ENCODE peak calls at places on chromosomes 7 and 10, in ten cellular contexts. One of them, this sample, is unnamed. For H3K36me3, the result is how much of the 10 kb centered on the place peaks cover.

GRCh38 chr7:146557971-146558469 is 441.4 kb downstream of the CNTNAP2 start:
- DNase-seq in tibial artery: no peak
- DNase-seq in keratinocyte: no peak
- DNase-seq in left ventricle myocardium inferior: no peak
- DNase-seq in CD8-positive, alpha-beta T cell: no peak
- DNase-seq in stomach: no peak
- DNase-seq in adrenal gland: no peak
- DNase-seq in endothelial cell of umbilical vein: no peak
- DNase-seq in right atrium auricular region: no peak
- DNase-seq in hepatocyte: no peak
- DNase-seq in this sample: no peak

GRCh38 chr7:36303202-36304098 is 86.2 kb upstream of the ANLN start:
- DNase-seq in left ventricle myocardium inferior: peak
- DNase-seq in adrenal gland: peak
- DNase-seq in endothelial cell of umbilical vein: peak
- DNase-seq in CD8-positive, alpha-beta T cell: no peak
- DNase-seq in tibial artery: peak
- DNase-seq in keratinocyte: no peak
- DNase-seq in right atrium auricular region: peak
- DNase-seq in hepatocyte: peak
- DNase-seq in stomach: peak
- DNase-seq in this sample: peak

GRCh38 chr10:70672165-70672992 is at the start of gene ADAMTS14:
- DNase-seq in left ventricle myocardium inferior: peak
- DNase-seq in tibial artery: no peak
- DNase-seq in hepatocyte: peak
- DNase-seq in adrenal gland: peak
- DNase-seq in keratinocyte: no peak
- DNase-seq in right atrium auricular region: no peak
- DNase-seq in stomach: no peak
- DNase-seq in endothelial cell of umbilical vein: no peak
- DNase-seq in CD8-positive, alpha-beta T cell: no peak
- DNase-seq in this sample: no peak

GRCh38 chr10:34576789-34577188 is 238.3 kb downstream of the PARD3 start:
- DNase-seq in endothelial cell of umbilical vein: no peak
- DNase-seq in tibial artery: no peak
- DNase-seq in CD8-positive, alpha-beta T cell: no peak
- DNase-seq in keratinocyte: no peak
- DNase-seq in left ventricle myocardium inferior: no peak
- DNase-seq in right atrium auricular region: no peak
- DNase-seq in hepatocyte: no peak
- DNase-seq in stomach: no peak
- DNase-seq in adrenal gland: no peak
- DNase-seq in this sample: no peak

GRCh38 chr10:4770766-4771553 is 55.0 kb upstream of the AKR1E2 start:
- DNase-seq in hepatocyte: peak
- DNase-seq in endothelial cell of umbilical vein: peak
- DNase-seq in left ventricle myocardium inferior: no peak
- DNase-seq in adrenal gland: no peak
- DNase-seq in tibial artery: no peak
- DNase-seq in right atrium auricular region: no peak
- DNase-seq in keratinocyte: peak
- DNase-seq in CD8-positive, alpha-beta T cell: no peak
- DNase-seq in stomach: no peak
- DNase-seq in this sample: peak

GRCh38 chr10:68223535-68224165 is 8.3 kb downstream of the ATOH7 start:
- DNase-seq in keratinocyte: no peak
- DNase-seq in tibial artery: no peak
- DNase-seq in hepatocyte: peak
- DNase-seq in CD8-positive, alpha-beta T cell: no peak
- DNase-seq in adrenal gland: no peak
- DNase-seq in left ventricle myocardium inferior: no peak
- DNase-seq in stomach: no peak
- DNase-seq in endothelial cell of umbilical vein: no peak
- DNase-seq in right atrium auricular region: no peak
- DNase-seq in this sample: no peak

GRCh38 chr10:86744067-86744725 is 12.2 kb upstream of the BMPR1A start:
- DNase-seq in adrenal gland: no peak
- DNase-seq in CD8-positive, alpha-beta T cell: no peak
- DNase-seq in hepatocyte: no peak
- DNase-seq in keratinocyte: no peak
- DNase-seq in stomach: no peak
- DNase-seq in tibial artery: peak
- DNase-seq in right atrium auricular region: no peak
- DNase-seq in left ventricle myocardium inferior: no peak
- DNase-seq in endothelial cell of umbilical vein: no peak
- DNase-seq in this sample: no peak

GRCh38 chr7:67875558-67875957 is 878.9 kb downstream of the TYW1 start:
- DNase-seq in left ventricle myocardium inferior: no peak
- DNase-seq in hepatocyte: no peak
- DNase-seq in stomach: no peak
- DNase-seq in adrenal gland: no peak
- DNase-seq in CD8-positive, alpha-beta T cell: no peak
- DNase-seq in keratinocyte: no peak
- DNase-seq in tibial artery: no peak
- DNase-seq in endothelial cell of umbilical vein: no peak
- DNase-seq in right atrium auricular region: no peak
- DNase-seq in this sample: no peak

GRCh38 chr10:119006451-119007210 is 22.9 kb upstream of the NANOS1 start:
- DNase-seq in stomach: peak
- DNase-seq in endothelial cell of umbilical vein: peak
- DNase-seq in adrenal gland: peak
- DNase-seq in right atrium auricular region: peak
- DNase-seq in hepatocyte: peak
- DNase-seq in CD8-positive, alpha-beta T cell: no peak
- DNase-seq in keratinocyte: no peak
- DNase-seq in left ventricle myocardium inferior: no peak
- DNase-seq in tibial artery: peak
- DNase-seq in this sample: peak

DNA sequence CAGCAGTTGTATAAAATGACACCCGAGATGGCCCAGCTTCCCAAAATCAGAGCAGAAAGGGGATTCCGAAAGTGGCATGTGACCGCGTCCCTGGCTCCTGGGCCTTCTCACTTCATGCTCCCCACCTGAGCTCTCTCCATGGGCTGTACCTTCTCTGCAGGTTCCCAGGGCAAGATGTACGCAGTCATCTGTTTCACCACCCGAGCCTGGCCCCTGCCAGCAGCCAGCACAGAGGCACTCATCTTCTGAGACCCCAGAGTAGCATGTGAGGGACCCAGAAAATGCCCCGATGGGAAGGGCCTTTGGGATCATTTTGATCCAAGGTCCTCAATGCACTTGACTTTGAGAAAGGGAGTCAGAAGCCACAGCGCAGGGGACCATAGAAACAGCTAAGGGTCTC is 213.9 kb downstream of the USP6NL start:
- DNase-seq in keratinocyte: no peak
- DNase-seq in CD8-positive, alpha-beta T cell: no peak
- DNase-seq in adrenal gland: no peak
- DNase-seq in stomach: no peak
- DNase-seq in tibial artery: no peak
- DNase-seq in endothelial cell of umbilical vein: no peak
- DNase-seq in right atrium auricular region: no peak
- DNase-seq in hepatocyte: no peak
- DNase-seq in left ventricle myocardium inferior: no peak
- DNase-seq in this sample: no peak
- H3K4me3 ChIP-seq in keratinocyte: no peak
- H3K4me3 ChIP-seq in CD8-positive, alpha-beta T cell: no peak
- H3K4me3 ChIP-seq in adrenal gland: no peak
- H3K4me3 ChIP-seq in stomach: no peak
- H3K4me3 ChIP-seq in tibial artery: no peak
- H3K4me3 ChIP-seq in endothelial cell of umbilical vein: no peak
- H3K4me3 ChIP-seq in right atrium auricular region: no peak
- H3K4me3 ChIP-seq in hepatocyte: no peak
- H3K4me3 ChIP-seq in left ventricle myocardium inferior: no peak
- H3K4me3 ChIP-seq in this sample: no peak

DNA sequence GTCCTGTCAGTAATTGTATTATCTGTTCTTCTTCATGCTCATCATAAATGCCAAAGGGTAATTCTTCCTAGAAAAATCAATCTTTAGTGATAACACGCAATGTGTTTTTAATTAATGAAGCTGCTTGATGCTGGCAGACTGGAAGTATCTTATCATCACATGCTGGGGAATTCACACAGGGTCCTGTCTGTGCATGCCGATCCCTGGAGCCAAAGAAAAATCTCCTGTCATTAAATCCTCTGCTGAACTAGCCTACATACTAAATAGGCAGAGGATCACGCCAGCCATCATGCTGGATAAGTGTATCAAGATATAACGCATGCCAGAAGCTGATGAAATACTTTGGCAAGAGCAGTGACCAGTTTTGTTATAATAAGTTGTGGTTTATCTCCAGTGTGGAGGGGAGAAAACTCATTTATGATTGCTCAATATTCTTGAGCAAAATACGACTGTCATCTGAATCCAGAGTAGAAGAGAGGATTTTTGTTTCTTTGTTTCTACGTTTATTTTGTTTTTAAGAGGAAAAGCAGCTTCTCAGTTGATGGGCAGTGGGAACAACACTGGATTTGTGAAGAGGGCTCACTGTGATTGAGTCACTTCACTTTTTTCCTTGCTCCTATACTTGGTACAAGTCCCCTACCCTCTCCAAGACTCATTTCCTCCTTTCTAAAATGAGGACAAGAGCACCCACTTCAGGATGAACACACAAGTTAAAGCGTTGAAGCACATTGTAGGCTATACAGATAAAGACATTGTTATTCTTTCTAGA is 649.1 kb downstream of the TNS3 start:
- DNase-seq in tibial artery: peak
- DNase-seq in left ventricle myocardium inferior: no peak
- DNase-seq in stomach: no peak
- DNase-seq in keratinocyte: peak
- DNase-seq in endothelial cell of umbilical vein: peak
- DNase-seq in CD8-positive, alpha-beta T cell: no peak
- DNase-seq in adrenal gland: peak
- DNase-seq in right atrium auricular region: peak
- DNase-seq in hepatocyte: peak
- DNase-seq in this sample: peak
- TF ChIP-seq CTCF in tibial artery: no peak
- TF ChIP-seq CTCF in left ventricle myocardium inferior: peak
- TF ChIP-seq CTCF in stomach: no peak
- TF ChIP-seq CTCF in keratinocyte: no peak
- TF ChIP-seq CTCF in endothelial cell of umbilical vein: no peak
- TF ChIP-seq CTCF in CD8-positive, alpha-beta T cell: no peak
- TF ChIP-seq CTCF in adrenal gland: no peak
- TF ChIP-seq CTCF in right atrium auricular region: no peak
- TF ChIP-seq CTCF in hepatocyte: peak
- TF ChIP-seq CTCF in this sample: peak

GRCh38 chr7:107978815-107979408 is 24.0 kb downstream of the LAMB1 start:
- DNase-seq in left ventricle myocardium inferior: no peak
- DNase-seq in stomach: no peak
- DNase-seq in keratinocyte: no peak
- DNase-seq in CD8-positive, alpha-beta T cell: no peak
- DNase-seq in hepatocyte: no peak
- DNase-seq in right atrium auricular region: no peak
- DNase-seq in adrenal gland: no peak
- DNase-seq in endothelial cell of umbilical vein: no peak
- DNase-seq in tibial artery: no peak
- DNase-seq in this sample: no peak

GRCh38 chr7:107980671-107981190 is 22.2 kb downstream of the LAMB1 start:
- DNase-seq in CD8-positive, alpha-beta T cell: no peak
- DNase-seq in stomach: no peak
- DNase-seq in keratinocyte: no peak
- DNase-seq in adrenal gland: no peak
- DNase-seq in tibial artery: no peak
- DNase-seq in left ventricle myocardium inferior: no peak
- DNase-seq in right atrium auricular region: no peak
- DNase-seq in endothelial cell of umbilical vein: no peak
- DNase-seq in hepatocyte: no peak
- DNase-seq in this sample: no peak

GRCh38 chr7:107981466-107981865 is 21.5 kb downstream of the LAMB1 start:
- DNase-seq in left ventricle myocardium inferior: no peak
- DNase-seq in hepatocyte: no peak
- DNase-seq in adrenal gland: no peak
- DNase-seq in endothelial cell of umbilical vein: no peak
- DNase-seq in tibial artery: no peak
- DNase-seq in CD8-positive, alpha-beta T cell: no peak
- DNase-seq in keratinocyte: no peak
- DNase-seq in right atrium auricular region: no peak
- DNase-seq in stomach: no peak
- DNase-seq in this sample: no peak

GRCh38 chr7:107982463-107982862 is 20.5 kb downstream of the LAMB1 start:
- DNase-seq in adrenal gland: no peak
- DNase-seq in right atrium auricular region: no peak
- DNase-seq in stomach: no peak
- DNase-seq in hepatocyte: no peak
- DNase-seq in keratinocyte: no peak
- DNase-seq in left ventricle myocardium inferior: no peak
- DNase-seq in endothelial cell of umbilical vein: no peak
- DNase-seq in tibial artery: no peak
- DNase-seq in CD8-positive, alpha-beta T cell: no peak
- DNase-seq in this sample: no peak

DNA sequence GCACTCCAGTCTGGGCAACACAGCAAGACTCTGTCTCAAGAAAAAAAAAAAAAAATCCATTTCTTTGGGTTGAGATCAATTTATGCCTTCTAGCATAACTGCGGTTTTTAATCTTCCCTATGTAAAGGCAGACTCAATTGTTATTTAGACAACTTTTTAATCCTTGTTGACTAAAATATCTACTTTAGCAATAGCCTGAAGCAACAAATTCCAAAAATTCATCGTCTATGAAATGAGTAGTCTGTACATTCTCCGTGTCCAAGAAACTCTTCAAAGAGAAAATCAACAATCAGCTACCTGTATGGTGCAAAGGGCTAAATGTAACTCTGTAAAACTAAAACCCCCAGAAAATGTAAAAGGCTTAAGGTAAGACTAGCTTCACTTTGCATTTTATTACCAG is 22.8 kb downstream of the LAMB1 start:
- DNase-seq in hepatocyte: no peak
- DNase-seq in right atrium auricular region: no peak
- DNase-seq in left ventricle myocardium inferior: no peak
- DNase-seq in stomach: no peak
- DNase-seq in tibial artery: no peak
- DNase-seq in CD8-positive, alpha-beta T cell: no peak
- DNase-seq in endothelial cell of umbilical vein: no peak
- DNase-seq in adrenal gland: no peak
- DNase-seq in keratinocyte: no peak
- DNase-seq in this sample: no peak
- H3K36me3 ChIP-seq in hepatocyte: under half
- H3K36me3 ChIP-seq in right atrium auricular region: half or more
- H3K36me3 ChIP-seq in left ventricle myocardium inferior: under half
- H3K36me3 ChIP-seq in stomach: under half
- H3K36me3 ChIP-seq in tibial artery: under half
- H3K36me3 ChIP-seq in CD8-positive, alpha-beta T cell: under half
- H3K36me3 ChIP-seq in endothelial cell of umbilical vein: half or more
- H3K36me3 ChIP-seq in adrenal gland: under half
- H3K36me3 ChIP-seq in keratinocyte: under half
- H3K36me3 ChIP-seq in this sample: under half

GRCh38 chr7:88354999-88355398 is 48.3 kb upstream of the STEAP4 start:
- DNase-seq in keratinocyte: no peak
- DNase-seq in endothelial cell of umbilical vein: no peak
- DNase-seq in CD8-positive, alpha-beta T cell: no peak
- DNase-seq in tibial artery: no peak
- DNase-seq in adrenal gland: no peak
- DNase-seq in hepatocyte: no peak
- DNase-seq in right atrium auricular region: no peak
- DNase-seq in stomach: no peak
- DNase-seq in left ventricle myocardium inferior: no peak
- DNase-seq in this sample: no peak
- H3K4me3 ChIP-seq in keratinocyte: no peak
- H3K4me3 ChIP-seq in endothelial cell of umbilical vein: no peak
- H3K4me3 ChIP-seq in CD8-positive, alpha-beta T cell: no peak
- H3K4me3 ChIP-seq in tibial artery: no peak
- H3K4me3 ChIP-seq in adrenal gland: no peak
- H3K4me3 ChIP-seq in hepatocyte: no peak
- H3K4me3 ChIP-seq in right atrium auricular region: no peak
- H3K4me3 ChIP-seq in stomach: no peak
- H3K4me3 ChIP-seq in left ventricle myocardium inferior: no peak
- H3K4me3 ChIP-seq in this sample: no peak

GRCh38 chr7:140734096-140734495 is 37.6 kb downstream of the NDUFB2 start:
- DNase-seq in endothelial cell of umbilical vein: no peak
- DNase-seq in stomach: no peak
- DNase-seq in left ventricle myocardium inferior: no peak
- DNase-seq in CD8-positive, alpha-beta T cell: no peak
- DNase-seq in adrenal gland: no peak
- DNase-seq in tibial artery: no peak
- DNase-seq in keratinocyte: no peak
- DNase-seq in right atrium auricular region: no peak
- DNase-seq in hepatocyte: no peak
- DNase-seq in this sample: no peak
- TF ChIP-seq CTCF in endothelial cell of umbilical vein: no peak
- TF ChIP-seq CTCF in stomach: no peak
- TF ChIP-seq CTCF in left ventricle myocardium inferior: no peak
- TF ChIP-seq CTCF in CD8-positive, alpha-beta T cell: no peak
- TF ChIP-seq CTCF in adrenal gland: no peak
- TF ChIP-seq CTCF in tibial artery: no peak
- TF ChIP-seq CTCF in keratinocyte: no peak
- TF ChIP-seq CTCF in right atrium auricular region: no peak
- TF ChIP-seq CTCF in hepatocyte: no peak
- TF ChIP-seq CTCF in this sample: no peak